ENCODE peak calls at places on chromosomes 3 and 15, in ten cellular contexts. One of them, this sample, is unnamed.
A peak's percentile ranks its signal among the peaks of the same experiment; 100 is the strongest.

GRCh38 chr3:52280046-52280445 is 1.6 kb upstream of the WDR82 start:
- DNase-seq in COR-L47: peak; percentile 60
- DNase-seq in T-cell: no peak
- DNase-seq in ovary: no peak
- DNase-seq in Daoy: no peak
- DNase-seq in activated CD4-positive, alpha-beta T cell treated with anti-CD3 and anti-CD28 coated beads for 1 hour: no peak
- DNase-seq in amniotic epithelial cell: peak; percentile 69
- DNase-seq in naive thymus-derived CD8-positive, alpha-beta T cell: no peak
- DNase-seq in left ventricle myocardium superior: no peak
- DNase-seq in RPMI8226: no peak
- DNase-seq in this sample: no peak

GRCh38 chr3:31762888-31763351 is 218.1 kb downstream of the OSBPL10 start:
- DNase-seq in COR-L47: no peak
- DNase-seq in T-cell: no peak
- DNase-seq in ovary: no peak
- DNase-seq in Daoy: no peak
- DNase-seq in activated CD4-positive, alpha-beta T cell treated with anti-CD3 and anti-CD28 coated beads for 1 hour: no peak
- DNase-seq in amniotic epithelial cell: no peak
- DNase-seq in naive thymus-derived CD8-positive, alpha-beta T cell: no peak
- DNase-seq in left ventricle myocardium superior: no peak
- DNase-seq in RPMI8226: no peak
- DNase-seq in this sample: no peak

GRCh38 chr3:179452166-179452544 is 885 bp upstream of the GNB4 start:
- DNase-seq in COR-L47: no peak
- DNase-seq in T-cell: no peak
- DNase-seq in ovary: no peak
- DNase-seq in Daoy: peak; percentile 13
- DNase-seq in activated CD4-positive, alpha-beta T cell treated with anti-CD3 and anti-CD28 coated beads for 1 hour: no peak
- DNase-seq in amniotic epithelial cell: peak; percentile 92
- DNase-seq in naive thymus-derived CD8-positive, alpha-beta T cell: no peak
- DNase-seq in left ventricle myocardium superior: no peak
- DNase-seq in RPMI8226: no peak
- DNase-seq in this sample: no peak

GRCh38 chr15:100291106-100291505 is 50.7 kb downstream of the ADAMTS17 start:
- DNase-seq in COR-L47: no peak
- DNase-seq in T-cell: no peak
- DNase-seq in ovary: no peak
- DNase-seq in Daoy: peak; percentile 39
- DNase-seq in activated CD4-positive, alpha-beta T cell treated with anti-CD3 and anti-CD28 coated beads for 1 hour: no peak
- DNase-seq in amniotic epithelial cell: peak; percentile 41
- DNase-seq in naive thymus-derived CD8-positive, alpha-beta T cell: no peak
- DNase-seq in left ventricle myocardium superior: no peak
- DNase-seq in RPMI8226: no peak
- DNase-seq in this sample: no peak

GRCh38 chr3:126293370-126294082 is 63.7 kb downstream of the KLF15 start:
- DNase-seq in COR-L47: no peak
- DNase-seq in T-cell: no peak
- DNase-seq in ovary: no peak
- DNase-seq in Daoy: no peak
- DNase-seq in activated CD4-positive, alpha-beta T cell treated with anti-CD3 and anti-CD28 coated beads for 1 hour: no peak
- DNase-seq in amniotic epithelial cell: peak; percentile 82
- DNase-seq in naive thymus-derived CD8-positive, alpha-beta T cell: no peak
- DNase-seq in left ventricle myocardium superior: peak; percentile 69
- DNase-seq in RPMI8226: no peak
- DNase-seq in this sample: peak; percentile 64

GRCh38 chr3:126678691-126679317 is 23.9 kb upstream of the TXNRD3 start:
- DNase-seq in COR-L47: no peak
- DNase-seq in T-cell: no peak
- DNase-seq in ovary: no peak
- DNase-seq in Daoy: no peak
- DNase-seq in activated CD4-positive, alpha-beta T cell treated with anti-CD3 and anti-CD28 coated beads for 1 hour: no peak
- DNase-seq in amniotic epithelial cell: no peak
- DNase-seq in naive thymus-derived CD8-positive, alpha-beta T cell: no peak
- DNase-seq in left ventricle myocardium superior: no peak
- DNase-seq in RPMI8226: peak; percentile 61
- DNase-seq in this sample: no peak

GRCh38 chr15:23566070-23567050 is 886 bp downstream of the MKRN3 start:
- DNase-seq in COR-L47: peak; percentile 87
- DNase-seq in T-cell: peak; percentile 18
- DNase-seq in ovary: peak; percentile 15
- DNase-seq in Daoy: peak; percentile 67
- DNase-seq in activated CD4-positive, alpha-beta T cell treated with anti-CD3 and anti-CD28 coated beads for 1 hour: peak; percentile 24
- DNase-seq in amniotic epithelial cell: no peak
- DNase-seq in naive thymus-derived CD8-positive, alpha-beta T cell: peak; percentile 39
- DNase-seq in left ventricle myocardium superior: peak; percentile 26
- DNase-seq in RPMI8226: peak; percentile 52
- DNase-seq in this sample: no peak

GRCh38 chr3:114848643-114849350 is 298.3 kb downstream of the ZBTB20 start:
- DNase-seq in COR-L47: peak; percentile 60
- DNase-seq in T-cell: no peak
- DNase-seq in ovary: no peak
- DNase-seq in Daoy: no peak
- DNase-seq in activated CD4-positive, alpha-beta T cell treated with anti-CD3 and anti-CD28 coated beads for 1 hour: no peak
- DNase-seq in amniotic epithelial cell: no peak
- DNase-seq in naive thymus-derived CD8-positive, alpha-beta T cell: no peak
- DNase-seq in left ventricle myocardium superior: no peak
- DNase-seq in RPMI8226: no peak
- DNase-seq in this sample: no peak

GRCh38 chr3:196640501-196640968 is 1.0 kb downstream of the NRROS start:
- DNase-seq in COR-L47: no peak
- DNase-seq in T-cell: no peak
- DNase-seq in ovary: no peak
- DNase-seq in Daoy: no peak
- DNase-seq in activated CD4-positive, alpha-beta T cell treated with anti-CD3 and anti-CD28 coated beads for 1 hour: no peak
- DNase-seq in amniotic epithelial cell: no peak
- DNase-seq in naive thymus-derived CD8-positive, alpha-beta T cell: no peak
- DNase-seq in left ventricle myocardium superior: no peak
- DNase-seq in RPMI8226: peak; percentile 53
- DNase-seq in this sample: no peak

GRCh38 chr15:31292391-31293020 is 34.1 kb upstream of the KLF13 start:
- DNase-seq in COR-L47: peak; percentile 8
- DNase-seq in T-cell: no peak
- DNase-seq in ovary: no peak
- DNase-seq in Daoy: no peak
- DNase-seq in activated CD4-positive, alpha-beta T cell treated with anti-CD3 and anti-CD28 coated beads for 1 hour: no peak
- DNase-seq in amniotic epithelial cell: no peak
- DNase-seq in naive thymus-derived CD8-positive, alpha-beta T cell: no peak
- DNase-seq in left ventricle myocardium superior: no peak
- DNase-seq in RPMI8226: no peak
- DNase-seq in this sample: no peak

GRCh38 chr15:70508561-70509281 is 254.6 kb downstream of the UACA start:
- DNase-seq in COR-L47: no peak
- DNase-seq in T-cell: no peak
- DNase-seq in ovary: no peak
- DNase-seq in Daoy: peak; percentile 97
- DNase-seq in activated CD4-positive, alpha-beta T cell treated with anti-CD3 and anti-CD28 coated beads for 1 hour: no peak
- DNase-seq in amniotic epithelial cell: peak; percentile 89
- DNase-seq in naive thymus-derived CD8-positive, alpha-beta T cell: no peak
- DNase-seq in left ventricle myocardium superior: no peak
- DNase-seq in RPMI8226: no peak
- DNase-seq in this sample: no peak

GRCh38 chr3:155018621-155019330 is 61.3 kb upstream of the MME start:
- DNase-seq in COR-L47: no peak
- DNase-seq in T-cell: no peak
- DNase-seq in ovary: no peak
- DNase-seq in Daoy: no peak
- DNase-seq in activated CD4-positive, alpha-beta T cell treated with anti-CD3 and anti-CD28 coated beads for 1 hour: no peak
- DNase-seq in amniotic epithelial cell: peak; percentile 61
- DNase-seq in naive thymus-derived CD8-positive, alpha-beta T cell: no peak
- DNase-seq in left ventricle myocardium superior: no peak
- DNase-seq in RPMI8226: no peak
- DNase-seq in this sample: no peak

GRCh38 chr15:89382288-89382687 is 47.7 kb upstream of the POLG start:
- DNase-seq in COR-L47: no peak
- DNase-seq in T-cell: no peak
- DNase-seq in ovary: no peak
- DNase-seq in Daoy: no peak
- DNase-seq in activated CD4-positive, alpha-beta T cell treated with anti-CD3 and anti-CD28 coated beads for 1 hour: no peak
- DNase-seq in amniotic epithelial cell: no peak
- DNase-seq in naive thymus-derived CD8-positive, alpha-beta T cell: no peak
- DNase-seq in left ventricle myocardium superior: no peak
- DNase-seq in RPMI8226: no peak
- DNase-seq in this sample: no peak

GRCh38 chr3:174198199-174198598 is 660.9 kb upstream of the NAALADL2 start:
- DNase-seq in COR-L47: peak; percentile 55
- DNase-seq in T-cell: no peak
- DNase-seq in ovary: no peak
- DNase-seq in Daoy: no peak
- DNase-seq in activated CD4-positive, alpha-beta T cell treated with anti-CD3 and anti-CD28 coated beads for 1 hour: no peak
- DNase-seq in amniotic epithelial cell: peak; percentile 58
- DNase-seq in naive thymus-derived CD8-positive, alpha-beta T cell: no peak
- DNase-seq in left ventricle myocardium superior: no peak
- DNase-seq in RPMI8226: no peak
- DNase-seq in this sample: no peak

GRCh38 chr3:124617177-124617576 is 113.1 kb upstream of the UMPS start:
- DNase-seq in COR-L47: no peak
- DNase-seq in T-cell: no peak
- DNase-seq in ovary: no peak
- DNase-seq in Daoy: no peak
- DNase-seq in activated CD4-positive, alpha-beta T cell treated with anti-CD3 and anti-CD28 coated beads for 1 hour: no peak
- DNase-seq in amniotic epithelial cell: no peak
- DNase-seq in naive thymus-derived CD8-positive, alpha-beta T cell: no peak
- DNase-seq in left ventricle myocardium superior: no peak
- DNase-seq in RPMI8226: no peak
- DNase-seq in this sample: no peak

GRCh38 chr15:38620108-38620507 is 55.5 kb upstream of the RASGRP1 start:
- DNase-seq in COR-L47: no peak
- DNase-seq in T-cell: no peak
- DNase-seq in ovary: no peak
- DNase-seq in Daoy: no peak
- DNase-seq in activated CD4-positive, alpha-beta T cell treated with anti-CD3 and anti-CD28 coated beads for 1 hour: no peak
- DNase-seq in amniotic epithelial cell: no peak
- DNase-seq in naive thymus-derived CD8-positive, alpha-beta T cell: no peak
- DNase-seq in left ventricle myocardium superior: no peak
- DNase-seq in RPMI8226: no peak
- DNase-seq in this sample: no peak

GRCh38 chr15:68055224-68055705 is 1.1 kb downstream of the PIAS1 start:
- DNase-seq in COR-L47: peak; percentile 34
- DNase-seq in T-cell: peak; percentile 64
- DNase-seq in ovary: no peak
- DNase-seq in Daoy: peak; percentile 51
- DNase-seq in activated CD4-positive, alpha-beta T cell treated with anti-CD3 and anti-CD28 coated beads for 1 hour: peak; percentile 23
- DNase-seq in amniotic epithelial cell: peak; percentile 42
- DNase-seq in naive thymus-derived CD8-positive, alpha-beta T cell: peak; percentile 25
- DNase-seq in left ventricle myocardium superior: no peak
- DNase-seq in RPMI8226: peak; percentile 78
- DNase-seq in this sample: no peak

GRCh38 chr3:195080125-195080524 is 190.8 kb downstream of the XXYLT1 start:
- DNase-seq in COR-L47: no peak
- DNase-seq in T-cell: no peak
- DNase-seq in ovary: no peak
- DNase-seq in Daoy: no peak
- DNase-seq in activated CD4-positive, alpha-beta T cell treated with anti-CD3 and anti-CD28 coated beads for 1 hour: no peak
- DNase-seq in amniotic epithelial cell: no peak
- DNase-seq in naive thymus-derived CD8-positive, alpha-beta T cell: no peak
- DNase-seq in left ventricle myocardium superior: peak; percentile 33
- DNase-seq in RPMI8226: peak; percentile 92
- DNase-seq in this sample: peak; percentile 37

GRCh38 chr3:24359645-24360462 is 134.8 kb downstream of the THRB start:
- DNase-seq in COR-L47: no peak
- DNase-seq in T-cell: no peak
- DNase-seq in ovary: no peak
- DNase-seq in Daoy: no peak
- DNase-seq in activated CD4-positive, alpha-beta T cell treated with anti-CD3 and anti-CD28 coated beads for 1 hour: no peak
- DNase-seq in amniotic epithelial cell: no peak
- DNase-seq in naive thymus-derived CD8-positive, alpha-beta T cell: no peak
- DNase-seq in left ventricle myocardium superior: no peak
- DNase-seq in RPMI8226: no peak
- DNase-seq in this sample: no peak

GRCh38 chr3:65402597-65402996 is 636.1 kb downstream of the MAGI1 start:
- DNase-seq in COR-L47: no peak
- DNase-seq in T-cell: no peak
- DNase-seq in ovary: no peak
- DNase-seq in Daoy: peak; percentile 95
- DNase-seq in activated CD4-positive, alpha-beta T cell treated with anti-CD3 and anti-CD28 coated beads for 1 hour: no peak
- DNase-seq in amniotic epithelial cell: peak; percentile 90
- DNase-seq in naive thymus-derived CD8-positive, alpha-beta T cell: no peak
- DNase-seq in left ventricle myocardium superior: peak; percentile 22
- DNase-seq in RPMI8226: no peak
- DNase-seq in this sample: no peak

GRCh38 chr3:149015383-149015782 is 24.0 kb downstream of the GYG1 start:
- DNase-seq in COR-L47: no peak
- DNase-seq in T-cell: no peak
- DNase-seq in ovary: no peak
- DNase-seq in Daoy: no peak
- DNase-seq in activated CD4-positive, alpha-beta T cell treated with anti-CD3 and anti-CD28 coated beads for 1 hour: no peak
- DNase-seq in amniotic epithelial cell: no peak
- DNase-seq in naive thymus-derived CD8-positive, alpha-beta T cell: no peak
- DNase-seq in left ventricle myocardium superior: no peak
- DNase-seq in RPMI8226: no peak
- DNase-seq in this sample: no peak

GRCh38 chr15:78059110-78059839 is 18.2 kb downstream of the TBC1D2B start:
- DNase-seq in COR-L47: no peak
- DNase-seq in T-cell: no peak
- DNase-seq in ovary: no peak
- DNase-seq in Daoy: no peak
- DNase-seq in activated CD4-positive, alpha-beta T cell treated with anti-CD3 and anti-CD28 coated beads for 1 hour: no peak
- DNase-seq in amniotic epithelial cell: no peak
- DNase-seq in naive thymus-derived CD8-positive, alpha-beta T cell: no peak
- DNase-seq in left ventricle myocardium superior: no peak
- DNase-seq in RPMI8226: no peak
- DNase-seq in this sample: no peak

GRCh38 chr3:11146771-11147363 is 7.4 kb upstream of the HRH1 start:
- DNase-seq in COR-L47: no peak
- DNase-seq in T-cell: no peak
- DNase-seq in ovary: no peak
- DNase-seq in Daoy: no peak
- DNase-seq in activated CD4-positive, alpha-beta T cell treated with anti-CD3 and anti-CD28 coated beads for 1 hour: no peak
- DNase-seq in amniotic epithelial cell: no peak
- DNase-seq in naive thymus-derived CD8-positive, alpha-beta T cell: no peak
- DNase-seq in left ventricle myocardium superior: no peak
- DNase-seq in RPMI8226: no peak
- DNase-seq in this sample: no peak